ENCODE peak calls at places on chromosomes 12 and 14, in eight cellular contexts. One of them, this sample, is unnamed.

GRCh38 chr14:81234268-81234667 is 13.5 kb upstream of the GTF2A1 start:
- DNase-seq in stomach: no peak
- DNase-seq in transverse colon: no peak
- DNase-seq in tibial artery: no peak
- DNase-seq in GM23248: no peak
- DNase-seq in tibial nerve: no peak
- DNase-seq in uterus: no peak
- DNase-seq in thoracic aorta: no peak
- DNase-seq in this sample: no peak

GRCh38 chr12:130462558-130462924 is 124.9 kb downstream of the PIWIL1 start:
- DNase-seq in GM23248: no peak
- DNase-seq in stomach: no peak
- DNase-seq in thoracic aorta: no peak
- DNase-seq in uterus: no peak
- DNase-seq in tibial nerve: no peak
- DNase-seq in tibial artery: no peak
- DNase-seq in transverse colon: no peak
- DNase-seq in this sample: no peak

GRCh38 chr14:50813544-50813863 is 17.5 kb downstream of the NIN start:
- DNase-seq in stomach: no peak
- DNase-seq in transverse colon: no peak
- DNase-seq in tibial nerve: no peak
- DNase-seq in uterus: no peak
- DNase-seq in GM23248: no peak
- DNase-seq in thoracic aorta: no peak
- DNase-seq in tibial artery: no peak
- DNase-seq in this sample: no peak

GRCh38 chr12:49909826-49910225 is 6.1 kb upstream of the FAIM2 start:
- DNase-seq in uterus: no peak
- DNase-seq in GM23248: no peak
- DNase-seq in tibial nerve: no peak
- DNase-seq in transverse colon: no peak
- DNase-seq in stomach: peak; percentile 77
- DNase-seq in tibial artery: no peak
- DNase-seq in thoracic aorta: no peak
- DNase-seq in this sample: no peak

GRCh38 chr12:40055227-40055579 is 50.7 kb downstream of the SLC2A13 start:
- DNase-seq in tibial artery: no peak
- DNase-seq in GM23248: peak; percentile 17
- DNase-seq in tibial nerve: no peak
- DNase-seq in uterus: no peak
- DNase-seq in transverse colon: no peak
- DNase-seq in thoracic aorta: no peak
- DNase-seq in stomach: no peak
- DNase-seq in this sample: no peak

GRCh38 chr14:102215522-102216250 is 76.0 kb downstream of the WDR20 start:
- DNase-seq in GM23248: peak; percentile 15
- DNase-seq in tibial nerve: no peak
- DNase-seq in thoracic aorta: no peak
- DNase-seq in stomach: no peak
- DNase-seq in tibial artery: no peak
- DNase-seq in uterus: no peak
- DNase-seq in transverse colon: no peak
- DNase-seq in this sample: no peak

GRCh38 chr14:64611358-64612020 is 61.7 kb downstream of the PPP1R36 start:
- DNase-seq in thoracic aorta: no peak
- DNase-seq in GM23248: peak; percentile 34
- DNase-seq in tibial artery: no peak
- DNase-seq in transverse colon: no peak
- DNase-seq in stomach: no peak
- DNase-seq in tibial nerve: no peak
- DNase-seq in uterus: peak; percentile 52
- DNase-seq in this sample: no peak

GRCh38 chr12:29691146-29691854 is 92.4 kb downstream of the TMTC1 start:
- DNase-seq in uterus: no peak
- DNase-seq in tibial artery: no peak
- DNase-seq in GM23248: no peak
- DNase-seq in transverse colon: no peak
- DNase-seq in tibial nerve: no peak
- DNase-seq in stomach: no peak
- DNase-seq in thoracic aorta: no peak
- DNase-seq in this sample: no peak

GRCh38 chr12:30913323-30913722 is 13.2 kb upstream of the TSPAN11 start:
- DNase-seq in tibial nerve: no peak
- DNase-seq in uterus: no peak
- DNase-seq in transverse colon: no peak
- DNase-seq in stomach: no peak
- DNase-seq in tibial artery: no peak
- DNase-seq in thoracic aorta: no peak
- DNase-seq in GM23248: no peak
- DNase-seq in this sample: no peak

GRCh38 chr14:90416649-90417237 is 19.9 kb downstream of the CALM1 start:
- DNase-seq in transverse colon: no peak
- DNase-seq in tibial artery: no peak
- DNase-seq in stomach: no peak
- DNase-seq in thoracic aorta: no peak
- DNase-seq in tibial nerve: no peak
- DNase-seq in uterus: no peak
- DNase-seq in GM23248: no peak
- DNase-seq in this sample: no peak

GRCh38 chr12:7079826-7080125 is 12.5 kb downstream of the C1R start:
- DNase-seq in tibial artery: no peak
- DNase-seq in tibial nerve: no peak
- DNase-seq in stomach: no peak
- DNase-seq in transverse colon: no peak
- DNase-seq in thoracic aorta: no peak
- DNase-seq in uterus: no peak
- DNase-seq in GM23248: peak; percentile 84
- DNase-seq in this sample: no peak

GRCh38 chr12:28240853-28241252 is 50.6 kb downstream of the CCDC91 start:
- DNase-seq in thoracic aorta: no peak
- DNase-seq in tibial nerve: no peak
- DNase-seq in transverse colon: no peak
- DNase-seq in tibial artery: no peak
- DNase-seq in GM23248: no peak
- DNase-seq in stomach: no peak
- DNase-seq in uterus: no peak
- DNase-seq in this sample: no peak

GRCh38 chr14:36229262-36229661 is 52.7 kb upstream of the PTCSC3 start:
- DNase-seq in transverse colon: no peak
- DNase-seq in GM23248: no peak
- DNase-seq in tibial artery: no peak
- DNase-seq in tibial nerve: no peak
- DNase-seq in stomach: no peak
- DNase-seq in uterus: no peak
- DNase-seq in thoracic aorta: no peak
- DNase-seq in this sample: no peak

GRCh38 chr14:52399886-52400599 is 85.9 kb downstream of the PTGER2 start:
- DNase-seq in stomach: no peak
- DNase-seq in thoracic aorta: no peak
- DNase-seq in transverse colon: peak; percentile 34
- DNase-seq in GM23248: peak; percentile 43
- DNase-seq in uterus: peak; percentile 27
- DNase-seq in tibial artery: no peak
- DNase-seq in tibial nerve: no peak
- DNase-seq in this sample: peak; percentile 45

GRCh38 chr12:119649202-119649808 is 18.6 kb upstream of the PRKAB1 start:
- DNase-seq in tibial nerve: no peak
- DNase-seq in thoracic aorta: no peak
- DNase-seq in stomach: no peak
- DNase-seq in uterus: no peak
- DNase-seq in GM23248: peak; percentile 25
- DNase-seq in tibial artery: no peak
- DNase-seq in transverse colon: no peak
- DNase-seq in this sample: no peak

GRCh38 chr12:12716151-12716844 is 870 bp upstream of the CDKN1B start:
- DNase-seq in tibial nerve: no peak
- DNase-seq in thoracic aorta: no peak
- DNase-seq in transverse colon: no peak
- DNase-seq in uterus: peak; percentile 60
- DNase-seq in tibial artery: peak; percentile 45
- DNase-seq in GM23248: peak; percentile 58
- DNase-seq in stomach: no peak
- DNase-seq in this sample: no peak

GRCh38 chr12:98908866-98909265 is 263.8 kb downstream of the APAF1 start:
- DNase-seq in transverse colon: no peak
- DNase-seq in tibial artery: no peak
- DNase-seq in stomach: no peak
- DNase-seq in thoracic aorta: no peak
- DNase-seq in GM23248: no peak
- DNase-seq in uterus: no peak
- DNase-seq in tibial nerve: no peak
- DNase-seq in this sample: no peak

GRCh38 chr14:68770553-68771286 is 22.1 kb downstream of the ZFP36L1 start:
- DNase-seq in uterus: no peak
- DNase-seq in tibial nerve: no peak
- DNase-seq in transverse colon: no peak
- DNase-seq in tibial artery: no peak
- DNase-seq in stomach: no peak
- DNase-seq in GM23248: no peak
- DNase-seq in thoracic aorta: no peak
- DNase-seq in this sample: no peak

GRCh38 chr14:68768316-68768715 is 24.6 kb downstream of the ZFP36L1 start:
- DNase-seq in transverse colon: no peak
- DNase-seq in tibial artery: peak; percentile 15
- DNase-seq in thoracic aorta: no peak
- DNase-seq in tibial nerve: no peak
- DNase-seq in stomach: no peak
- DNase-seq in GM23248: no peak
- DNase-seq in uterus: no peak
- DNase-seq in this sample: no peak

GRCh38 chr14:68770051-68770450 is 22.8 kb downstream of the ZFP36L1 start:
- DNase-seq in thoracic aorta: no peak
- DNase-seq in uterus: no peak
- DNase-seq in tibial nerve: no peak
- DNase-seq in transverse colon: no peak
- DNase-seq in stomach: no peak
- DNase-seq in tibial artery: no peak
- DNase-seq in GM23248: no peak
- DNase-seq in this sample: no peak

GRCh38 chr14:68772761-68773381 is 20.0 kb downstream of the ZFP36L1 start:
- DNase-seq in GM23248: no peak
- DNase-seq in tibial nerve: no peak
- DNase-seq in uterus: no peak
- DNase-seq in stomach: no peak
- DNase-seq in thoracic aorta: no peak
- DNase-seq in tibial artery: peak; percentile 12
- DNase-seq in transverse colon: no peak
- DNase-seq in this sample: no peak

DNA sequence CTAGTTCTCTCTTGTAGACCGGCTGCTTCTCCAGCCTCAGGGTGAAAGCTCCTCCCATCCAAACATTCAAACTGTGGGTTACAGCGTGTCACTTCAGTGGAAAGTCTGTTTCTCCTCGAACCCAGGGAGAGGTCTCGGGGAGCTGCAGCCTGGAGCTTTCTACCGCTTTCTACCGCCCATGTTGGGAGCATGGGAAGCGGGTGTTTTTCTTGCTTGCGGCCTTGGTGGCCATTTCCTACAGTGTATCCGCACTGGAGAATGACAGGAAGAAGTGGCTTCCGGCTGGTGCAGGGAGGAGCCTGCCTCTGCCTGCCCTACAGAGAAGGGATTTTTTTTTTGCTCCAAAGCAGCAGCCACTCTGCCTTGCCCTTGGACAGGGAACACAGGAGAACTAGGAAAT is 21.2 kb downstream of the ZFP36L1 start:
- DNase-seq in stomach: no peak
- DNase-seq in thoracic aorta: no peak
- DNase-seq in tibial nerve: no peak
- DNase-seq in GM23248: no peak
- DNase-seq in tibial artery: peak; percentile 49
- DNase-seq in transverse colon: no peak
- DNase-seq in uterus: no peak
- DNase-seq in this sample: no peak
- H3K27ac ChIP-seq in stomach: peak overlapping the region; percentile 42
- H3K27ac ChIP-seq in thoracic aorta: peak overlapping the region; percentile 42
- H3K27ac ChIP-seq in tibial nerve: peak overlapping the region; percentile 38
- H3K27ac ChIP-seq in GM23248: no peak overlapping the region
- H3K27ac ChIP-seq in tibial artery: no peak overlapping the region
- H3K27ac ChIP-seq in transverse colon: peak overlapping the region; percentile 45
- H3K27ac ChIP-seq in uterus: peak overlapping the region; percentile 37
- H3K27ac ChIP-seq in this sample: no peak overlapping the region

DNA sequence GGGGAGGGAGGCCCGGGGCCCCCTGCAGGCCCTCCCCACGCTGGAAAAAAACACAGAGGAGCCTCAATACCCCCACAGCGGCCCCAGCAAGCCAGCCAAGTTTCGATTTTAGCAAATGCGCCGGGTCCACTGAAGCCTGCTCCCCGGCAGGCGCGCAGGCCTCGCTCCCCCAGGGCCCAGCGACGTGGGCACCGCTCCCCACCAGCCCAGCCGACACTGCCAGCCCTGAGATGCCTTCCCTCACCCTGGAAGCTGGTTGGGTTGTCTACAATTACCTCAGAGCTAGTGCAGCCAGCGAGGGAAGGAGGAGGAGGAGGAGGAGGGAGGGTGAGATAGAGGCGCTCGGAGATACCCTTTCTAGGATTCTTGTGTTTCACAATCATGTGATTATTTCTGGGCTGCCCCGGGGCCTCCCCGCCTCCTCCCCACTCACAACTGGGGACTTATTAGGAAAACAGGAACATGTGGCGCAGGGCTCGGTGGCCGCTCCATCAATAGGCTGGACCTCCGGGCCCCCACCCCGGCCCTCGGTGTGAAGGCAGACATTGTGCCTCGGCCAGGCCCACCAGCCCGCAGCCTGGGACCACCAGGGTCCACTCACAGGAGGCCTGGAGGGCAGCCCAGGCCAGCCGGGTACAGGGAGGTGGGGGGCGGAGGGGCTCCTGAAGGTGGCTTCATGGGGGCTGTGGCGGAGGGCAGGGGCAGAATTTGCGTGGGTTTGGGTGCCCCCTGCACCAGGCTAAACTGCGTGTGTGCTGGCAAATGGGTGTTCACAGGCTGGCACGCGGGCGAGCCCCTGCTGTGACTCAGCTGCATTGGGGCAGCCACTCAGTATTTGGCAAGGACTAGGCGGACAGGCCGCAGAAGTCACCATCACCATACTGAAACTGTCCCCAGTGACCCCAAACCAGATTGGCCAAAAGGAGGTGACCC is 109.9 kb downstream of the NCOR2 start:
- DNase-seq in thoracic aorta: peak; percentile 78
- DNase-seq in tibial artery: peak; percentile 95
- DNase-seq in transverse colon: peak; percentile 73
- DNase-seq in tibial nerve: peak; percentile 82
- DNase-seq in stomach: peak; percentile 54
- DNase-seq in GM23248: peak; percentile 79
- DNase-seq in uterus: peak; percentile 92
- DNase-seq in this sample: no peak
- H3K4me1 ChIP-seq in thoracic aorta: peaks cover 28% of the 10 kb centered on the region
- H3K4me1 ChIP-seq in tibial artery: peaks cover 60% of the 10 kb centered on the region
- H3K4me1 ChIP-seq in transverse colon: peaks cover 35% of the 10 kb centered on the region
- H3K4me1 ChIP-seq in tibial nerve: peaks cover 55% of the 10 kb centered on the region
- H3K4me1 ChIP-seq in stomach: peaks cover 60% of the 10 kb centered on the region
- H3K4me1 ChIP-seq in GM23248: peaks cover 33% of the 10 kb centered on the region
- H3K4me1 ChIP-seq in uterus: peaks cover 46% of the 10 kb centered on the region
- H3K4me1 ChIP-seq in this sample: peaks cover 33% of the 10 kb centered on the region

GRCh38 chr12:116274552-116275375 is 2.7 kb downstream of the MED13L start:
- DNase-seq in uterus: no peak
- DNase-seq in GM23248: no peak
- DNase-seq in thoracic aorta: no peak
- DNase-seq in tibial artery: no peak
- DNase-seq in tibial nerve: no peak
- DNase-seq in stomach: no peak
- DNase-seq in transverse colon: no peak
- DNase-seq in this sample: no peak
- H3K4me3 ChIP-seq in uterus: peak overlapping the region; percentile 94
- H3K4me3 ChIP-seq in GM23248: peak overlapping the region; percentile 92
- H3K4me3 ChIP-seq in thoracic aorta: peak overlapping the region; percentile 95
- H3K4me3 ChIP-seq in tibial artery: peak overlapping the region; percentile 58
- H3K4me3 ChIP-seq in tibial nerve: no peak overlapping the region
- H3K4me3 ChIP-seq in stomach: peak overlapping the region; percentile 84
- H3K4me3 ChIP-seq in transverse colon: peak overlapping the region; percentile 86
- H3K4me3 ChIP-seq in this sample: no peak overlapping the region

GRCh38 chr14:73633517-73634332 is 11.1 kb upstream of the DNAL1 start:
- DNase-seq in tibial nerve: no peak
- DNase-seq in thoracic aorta: no peak
- DNase-seq in GM23248: peak; percentile 81
- DNase-seq in uterus: peak; percentile 59
- DNase-seq in stomach: peak; percentile 59
- DNase-seq in tibial artery: peak; percentile 41
- DNase-seq in transverse colon: peak; percentile 69
- DNase-seq in this sample: no peak
- H3K27ac ChIP-seq in tibial nerve: peak overlapping the region; percentile 52
- H3K27ac ChIP-seq in thoracic aorta: peak overlapping the region; percentile 50
- H3K27ac ChIP-seq in GM23248: no peak overlapping the region
- H3K27ac ChIP-seq in uterus: peak overlapping the region; percentile 61
- H3K27ac ChIP-seq in stomach: peak overlapping the region; percentile 62
- H3K27ac ChIP-seq in tibial artery: peak overlapping the region; percentile 61
- H3K27ac ChIP-seq in transverse colon: peak overlapping the region; percentile 28
- H3K27ac ChIP-seq in this sample: no peak overlapping the region